ENCODE peak calls at places on chromosomes 11 and 22, in five cellular contexts. One of them, this sample, is unnamed.

GRCh38 chr11:131824766-131825165 is 454.4 kb downstream of the NTM start:
- DNase-seq in GF-D8: no peak
- DNase-seq in A549: no peak
- DNase-seq in thoracic aorta: no peak
- DNase-seq in stimulated activated CD8-positive, alpha-beta memory T cell treated with anti-CD3 and anti-CD28 coated beads, Interleukin-4, amount 100 ng/mL, for 1 hour: no peak
- DNase-seq in this sample: no peak

GRCh38 chr11:37755526-37755925 is 1157.5 kb upstream of the RAG2 start:
- DNase-seq in thoracic aorta: no peak
- DNase-seq in GF-D8: no peak
- DNase-seq in stimulated activated CD8-positive, alpha-beta memory T cell treated with anti-CD3 and anti-CD28 coated beads, Interleukin-4, amount 100 ng/mL, for 1 hour: no peak
- DNase-seq in A549: no peak
- DNase-seq in this sample: no peak

GRCh38 chr22:44201556-44202129 is 20.9 kb downstream of the PARVG start:
- DNase-seq in GF-D8: no peak
- DNase-seq in stimulated activated CD8-positive, alpha-beta memory T cell treated with anti-CD3 and anti-CD28 coated beads, Interleukin-4, amount 100 ng/mL, for 1 hour: no peak
- DNase-seq in A549: no peak
- DNase-seq in thoracic aorta: no peak
- DNase-seq in this sample: no peak

GRCh38 chr11:100663996-100664395 is 23.1 kb upstream of the ARHGAP42 start:
- DNase-seq in stimulated activated CD8-positive, alpha-beta memory T cell treated with anti-CD3 and anti-CD28 coated beads, Interleukin-4, amount 100 ng/mL, for 1 hour: no peak
- DNase-seq in GF-D8: no peak
- DNase-seq in thoracic aorta: no peak
- DNase-seq in A549: no peak
- DNase-seq in this sample: no peak

GRCh38 chr11:61752117-61752924 is at the start of gene MYRF:
- DNase-seq in A549: peak; percentile 50
- DNase-seq in thoracic aorta: no peak
- DNase-seq in stimulated activated CD8-positive, alpha-beta memory T cell treated with anti-CD3 and anti-CD28 coated beads, Interleukin-4, amount 100 ng/mL, for 1 hour: no peak
- DNase-seq in GF-D8: no peak
- DNase-seq in this sample: no peak

GRCh38 chr11:3046641-3047040 is 10.6 kb downstream of the CARS1 start:
- DNase-seq in A549: no peak
- DNase-seq in GF-D8: no peak
- DNase-seq in stimulated activated CD8-positive, alpha-beta memory T cell treated with anti-CD3 and anti-CD28 coated beads, Interleukin-4, amount 100 ng/mL, for 1 hour: no peak
- DNase-seq in thoracic aorta: no peak
- DNase-seq in this sample: no peak

GRCh38 chr11:63491614-63492372 is 826 bp upstream of the PLAAT5 start:
- DNase-seq in GF-D8: peak; percentile 98
- DNase-seq in A549: no peak
- DNase-seq in stimulated activated CD8-positive, alpha-beta memory T cell treated with anti-CD3 and anti-CD28 coated beads, Interleukin-4, amount 100 ng/mL, for 1 hour: no peak
- DNase-seq in thoracic aorta: no peak
- DNase-seq in this sample: no peak

GRCh38 chr11:71206186-71206585 is 46.2 kb downstream of the SHANK2 start:
- DNase-seq in A549: no peak
- DNase-seq in stimulated activated CD8-positive, alpha-beta memory T cell treated with anti-CD3 and anti-CD28 coated beads, Interleukin-4, amount 100 ng/mL, for 1 hour: no peak
- DNase-seq in GF-D8: no peak
- DNase-seq in thoracic aorta: no peak
- DNase-seq in this sample: no peak

GRCh38 chr11:118899296-118899688 is 15.6 kb downstream of the CXCR5 start:
- DNase-seq in stimulated activated CD8-positive, alpha-beta memory T cell treated with anti-CD3 and anti-CD28 coated beads, Interleukin-4, amount 100 ng/mL, for 1 hour: no peak
- DNase-seq in A549: no peak
- DNase-seq in GF-D8: no peak
- DNase-seq in thoracic aorta: no peak
- DNase-seq in this sample: no peak

GRCh38 chr11:5689551-5689983 is at the start of gene TRIM22:
- DNase-seq in GF-D8: peak; percentile 40
- DNase-seq in stimulated activated CD8-positive, alpha-beta memory T cell treated with anti-CD3 and anti-CD28 coated beads, Interleukin-4, amount 100 ng/mL, for 1 hour: no peak
- DNase-seq in thoracic aorta: no peak
- DNase-seq in A549: no peak
- DNase-seq in this sample: no peak

GRCh38 chr11:86632499-86633269 is 39.7 kb downstream of the ME3 start:
- DNase-seq in GF-D8: no peak
- DNase-seq in stimulated activated CD8-positive, alpha-beta memory T cell treated with anti-CD3 and anti-CD28 coated beads, Interleukin-4, amount 100 ng/mL, for 1 hour: no peak
- DNase-seq in A549: peak; percentile 89
- DNase-seq in thoracic aorta: peak; percentile 24
- DNase-seq in this sample: no peak

GRCh38 chr22:21984793-21985192 is 2.2 kb upstream of the TOP3B start:
- DNase-seq in thoracic aorta: no peak
- DNase-seq in stimulated activated CD8-positive, alpha-beta memory T cell treated with anti-CD3 and anti-CD28 coated beads, Interleukin-4, amount 100 ng/mL, for 1 hour: no peak
- DNase-seq in A549: no peak
- DNase-seq in GF-D8: no peak
- DNase-seq in this sample: no peak

GRCh38 chr11:13110929-13111812 is 102.1 kb downstream of the RASSF10 start:
- DNase-seq in thoracic aorta: no peak
- DNase-seq in A549: peak; percentile 51
- DNase-seq in GF-D8: no peak
- DNase-seq in stimulated activated CD8-positive, alpha-beta memory T cell treated with anti-CD3 and anti-CD28 coated beads, Interleukin-4, amount 100 ng/mL, for 1 hour: no peak
- DNase-seq in this sample: no peak

GRCh38 chr11:23310276-23310675 is 450.0 kb upstream of the CCDC179 start:
- DNase-seq in stimulated activated CD8-positive, alpha-beta memory T cell treated with anti-CD3 and anti-CD28 coated beads, Interleukin-4, amount 100 ng/mL, for 1 hour: no peak
- DNase-seq in GF-D8: no peak
- DNase-seq in A549: no peak
- DNase-seq in thoracic aorta: no peak
- DNase-seq in this sample: no peak

GRCh38 chr11:74321487-74322188 is 10.2 kb upstream of the P4HA3 start:
- DNase-seq in stimulated activated CD8-positive, alpha-beta memory T cell treated with anti-CD3 and anti-CD28 coated beads, Interleukin-4, amount 100 ng/mL, for 1 hour: no peak
- DNase-seq in GF-D8: no peak
- DNase-seq in A549: no peak
- DNase-seq in thoracic aorta: no peak
- DNase-seq in this sample: peak; percentile 34

GRCh38 chr11:69075421-69076128 is 26.8 kb downstream of the TPCN2 start:
- DNase-seq in thoracic aorta: peak; percentile 51
- DNase-seq in A549: no peak
- DNase-seq in stimulated activated CD8-positive, alpha-beta memory T cell treated with anti-CD3 and anti-CD28 coated beads, Interleukin-4, amount 100 ng/mL, for 1 hour: no peak
- DNase-seq in GF-D8: no peak
- DNase-seq in this sample: peak; percentile 40

GRCh38 chr11:115290479-115291390 is 213.5 kb downstream of the CADM1 start:
- DNase-seq in A549: no peak
- DNase-seq in thoracic aorta: no peak
- DNase-seq in GF-D8: no peak
- DNase-seq in stimulated activated CD8-positive, alpha-beta memory T cell treated with anti-CD3 and anti-CD28 coated beads, Interleukin-4, amount 100 ng/mL, for 1 hour: no peak
- DNase-seq in this sample: no peak

GRCh38 chr11:24145411-24145810 is 351.4 kb upstream of the LUZP2 start:
- DNase-seq in A549: no peak
- DNase-seq in thoracic aorta: no peak
- DNase-seq in stimulated activated CD8-positive, alpha-beta memory T cell treated with anti-CD3 and anti-CD28 coated beads, Interleukin-4, amount 100 ng/mL, for 1 hour: no peak
- DNase-seq in GF-D8: no peak
- DNase-seq in this sample: no peak

GRCh38 chr11:6315811-6316425 is 4.4 kb downstream of the CAVIN3 start:
- DNase-seq in stimulated activated CD8-positive, alpha-beta memory T cell treated with anti-CD3 and anti-CD28 coated beads, Interleukin-4, amount 100 ng/mL, for 1 hour: no peak
- DNase-seq in thoracic aorta: peak; percentile 26
- DNase-seq in GF-D8: no peak
- DNase-seq in A549: peak; percentile 82
- DNase-seq in this sample: no peak

GRCh38 chr11:76763573-76764348 is 19.4 kb upstream of the TSKU start:
- DNase-seq in thoracic aorta: no peak
- DNase-seq in GF-D8: no peak
- DNase-seq in stimulated activated CD8-positive, alpha-beta memory T cell treated with anti-CD3 and anti-CD28 coated beads, Interleukin-4, amount 100 ng/mL, for 1 hour: no peak
- DNase-seq in A549: no peak
- DNase-seq in this sample: no peak

GRCh38 chr11:94583885-94584500 is 16.8 kb downstream of the PIWIL4 start:
- DNase-seq in GF-D8: peak; percentile 47
- DNase-seq in stimulated activated CD8-positive, alpha-beta memory T cell treated with anti-CD3 and anti-CD28 coated beads, Interleukin-4, amount 100 ng/mL, for 1 hour: no peak
- DNase-seq in thoracic aorta: no peak
- DNase-seq in A549: no peak
- DNase-seq in this sample: no peak

GRCh38 chr22:41449321-41449720 is 2.7 kb upstream of the TOB2 start:
- DNase-seq in thoracic aorta: no peak
- DNase-seq in GF-D8: no peak
- DNase-seq in A549: no peak
- DNase-seq in stimulated activated CD8-positive, alpha-beta memory T cell treated with anti-CD3 and anti-CD28 coated beads, Interleukin-4, amount 100 ng/mL, for 1 hour: no peak
- DNase-seq in this sample: no peak

GRCh38 chr11:121696177-121696863 is 243.6 kb upstream of the SORL1-AS1 start:
- DNase-seq in A549: no peak
- DNase-seq in GF-D8: no peak
- DNase-seq in thoracic aorta: no peak
- DNase-seq in stimulated activated CD8-positive, alpha-beta memory T cell treated with anti-CD3 and anti-CD28 coated beads, Interleukin-4, amount 100 ng/mL, for 1 hour: no peak
- DNase-seq in this sample: no peak

GRCh38 chr11:71447791-71448256 is 369 bp downstream of the DHCR7 start:
- DNase-seq in A549: peak; percentile 33
- DNase-seq in GF-D8: no peak
- DNase-seq in thoracic aorta: no peak
- DNase-seq in stimulated activated CD8-positive, alpha-beta memory T cell treated with anti-CD3 and anti-CD28 coated beads, Interleukin-4, amount 100 ng/mL, for 1 hour: no peak
- DNase-seq in this sample: no peak

GRCh38 chr22:41563051-41563711 is 2.4 kb downstream of the CSDC2 start:
- DNase-seq in stimulated activated CD8-positive, alpha-beta memory T cell treated with anti-CD3 and anti-CD28 coated beads, Interleukin-4, amount 100 ng/mL, for 1 hour: no peak
- DNase-seq in thoracic aorta: no peak
- DNase-seq in A549: peak; percentile 44
- DNase-seq in GF-D8: no peak
- DNase-seq in this sample: no peak

GRCh38 chr11:41175304-41175972 is 284.0 kb downstream of the LRRC4C start:
- DNase-seq in A549: no peak
- DNase-seq in GF-D8: no peak
- DNase-seq in stimulated activated CD8-positive, alpha-beta memory T cell treated with anti-CD3 and anti-CD28 coated beads, Interleukin-4, amount 100 ng/mL, for 1 hour: no peak
- DNase-seq in thoracic aorta: no peak
- DNase-seq in this sample: no peak

GRCh38 chr11:46489668-46490560 is 98.3 kb upstream of the CHRM4 start:
- DNase-seq in thoracic aorta: no peak
- DNase-seq in GF-D8: no peak
- DNase-seq in stimulated activated CD8-positive, alpha-beta memory T cell treated with anti-CD3 and anti-CD28 coated beads, Interleukin-4, amount 100 ng/mL, for 1 hour: no peak
- DNase-seq in A549: peak; percentile 56
- DNase-seq in this sample: peak; percentile 4

GRCh38 chr11:19370100-19370861 is 129.5 kb upstream of the E2F8 start:
- DNase-seq in stimulated activated CD8-positive, alpha-beta memory T cell treated with anti-CD3 and anti-CD28 coated beads, Interleukin-4, amount 100 ng/mL, for 1 hour: no peak
- DNase-seq in A549: no peak
- DNase-seq in thoracic aorta: no peak
- DNase-seq in GF-D8: no peak
- DNase-seq in this sample: no peak

GRCh38 chr11:17386331-17387084 is 2.0 kb downstream of the KCNJ11 start:
- DNase-seq in GF-D8: no peak
- DNase-seq in A549: peak; percentile 65
- DNase-seq in thoracic aorta: peak; percentile 28
- DNase-seq in stimulated activated CD8-positive, alpha-beta memory T cell treated with anti-CD3 and anti-CD28 coated beads, Interleukin-4, amount 100 ng/mL, for 1 hour: no peak
- DNase-seq in this sample: peak; percentile 91

GRCh38 chr11:17411418-17411817 is 23.0 kb upstream of the KCNJ11 start:
- DNase-seq in thoracic aorta: no peak
- DNase-seq in A549: no peak
- DNase-seq in stimulated activated CD8-positive, alpha-beta memory T cell treated with anti-CD3 and anti-CD28 coated beads, Interleukin-4, amount 100 ng/mL, for 1 hour: no peak
- DNase-seq in GF-D8: no peak
- DNase-seq in this sample: no peak

GRCh38 chr11:68016161-68016903 is 6.2 kb downstream of the ALDH3B1 start:
- DNase-seq in thoracic aorta: no peak
- DNase-seq in stimulated activated CD8-positive, alpha-beta memory T cell treated with anti-CD3 and anti-CD28 coated beads, Interleukin-4, amount 100 ng/mL, for 1 hour: no peak
- DNase-seq in GF-D8: no peak
- DNase-seq in A549: no peak
- DNase-seq in this sample: no peak

GRCh38 chr22:50217543-50218152 is 16.8 kb downstream of the SELENOO start:
- DNase-seq in GF-D8: no peak
- DNase-seq in thoracic aorta: no peak
- DNase-seq in stimulated activated CD8-positive, alpha-beta memory T cell treated with anti-CD3 and anti-CD28 coated beads, Interleukin-4, amount 100 ng/mL, for 1 hour: no peak
- DNase-seq in A549: no peak
- DNase-seq in this sample: no peak

GRCh38 chr11:123301696-123302400 is 106.8 kb upstream of the CLMP start:
- DNase-seq in stimulated activated CD8-positive, alpha-beta memory T cell treated with anti-CD3 and anti-CD28 coated beads, Interleukin-4, amount 100 ng/mL, for 1 hour: peak; percentile 22
- DNase-seq in thoracic aorta: no peak
- DNase-seq in A549: peak; percentile 44
- DNase-seq in GF-D8: no peak
- DNase-seq in this sample: no peak

GRCh38 chr11:2368178-2368850 is 8.8 kb upstream of the CD81 start:
- DNase-seq in stimulated activated CD8-positive, alpha-beta memory T cell treated with anti-CD3 and anti-CD28 coated beads, Interleukin-4, amount 100 ng/mL, for 1 hour: no peak
- DNase-seq in GF-D8: no peak
- DNase-seq in thoracic aorta: no peak
- DNase-seq in A549: no peak
- DNase-seq in this sample: no peak

GRCh38 chr11:360326-361280 is 8.7 kb upstream of the B4GALNT4 start:
- DNase-seq in thoracic aorta: no peak
- DNase-seq in GF-D8: no peak
- DNase-seq in A549: no peak
- DNase-seq in stimulated activated CD8-positive, alpha-beta memory T cell treated with anti-CD3 and anti-CD28 coated beads, Interleukin-4, amount 100 ng/mL, for 1 hour: no peak
- DNase-seq in this sample: no peak

GRCh38 chr11:104522650-104523049 is 358.7 kb upstream of the PDGFD start:
- DNase-seq in thoracic aorta: no peak
- DNase-seq in GF-D8: no peak
- DNase-seq in stimulated activated CD8-positive, alpha-beta memory T cell treated with anti-CD3 and anti-CD28 coated beads, Interleukin-4, amount 100 ng/mL, for 1 hour: no peak
- DNase-seq in A549: no peak
- DNase-seq in this sample: peak; percentile 96

GRCh38 chr11:109249597-109249996 is 172.4 kb upstream of the C11orf87 start:
- DNase-seq in thoracic aorta: no peak
- DNase-seq in stimulated activated CD8-positive, alpha-beta memory T cell treated with anti-CD3 and anti-CD28 coated beads, Interleukin-4, amount 100 ng/mL, for 1 hour: no peak
- DNase-seq in GF-D8: no peak
- DNase-seq in A549: no peak
- DNase-seq in this sample: no peak

GRCh38 chr11:58334708-58335107 is 24.2 kb downstream of the OR5B17 start:
- DNase-seq in A549: no peak
- DNase-seq in GF-D8: no peak
- DNase-seq in stimulated activated CD8-positive, alpha-beta memory T cell treated with anti-CD3 and anti-CD28 coated beads, Interleukin-4, amount 100 ng/mL, for 1 hour: no peak
- DNase-seq in thoracic aorta: no peak
- DNase-seq in this sample: no peak

GRCh38 chr11:34053161-34053686 is 1.7 kb downstream of the CAPRIN1 start:
- DNase-seq in stimulated activated CD8-positive, alpha-beta memory T cell treated with anti-CD3 and anti-CD28 coated beads, Interleukin-4, amount 100 ng/mL, for 1 hour: peak; percentile 51
- DNase-seq in thoracic aorta: peak; percentile 28
- DNase-seq in A549: peak; percentile 73
- DNase-seq in GF-D8: no peak
- DNase-seq in this sample: no peak

GRCh38 chr11:62588966-62589637 is 2.2 kb downstream of the TUT1 start:
- DNase-seq in GF-D8: no peak
- DNase-seq in A549: no peak
- DNase-seq in thoracic aorta: no peak
- DNase-seq in stimulated activated CD8-positive, alpha-beta memory T cell treated with anti-CD3 and anti-CD28 coated beads, Interleukin-4, amount 100 ng/mL, for 1 hour: no peak
- DNase-seq in this sample: no peak